ENCODE peak calls at places on chromosome 3, in five cellular contexts. U is stimulated activated CD4-positive, alpha-beta T cell treated with anti-CD3 and anti-CD28 coated beads, Interleukin-4, amount 100 ng/mL, for 4 hours; F is T-helper 9 cell; K is stimulated activated CD8-positive, alpha-beta memory T cell treated with anti-CD3 and anti-CD28 coated beads, Interleukin-12 subunit alpha, Interleukin-12 subunit beta, amount 100 ng/mL, for 1 hour; I is tibial nerve. P is an unnamed sample.

GRCh38 chr3:46490338-46491084 is 7.3 kb upstream of the RTP3 start:
- DNase-seq in I (no peak), F (no peak), K (no peak), U (no peak), P (no peak)

GRCh38 chr3:44080507-44080906 is 161.2 kb upstream of the TOPAZ1 start:
- DNase-seq in U (no peak), K (no peak), I (no peak), F (no peak), P (no peak)

GRCh38 chr3:9207076-9207763 is 42.2 kb downstream of the SRGAP3 start:
- DNase-seq in I (no peak), F (no peak), K (no peak), U (no peak), P (no peak)

GRCh38 chr3:42432485-42432884 is 22.1 kb upstream of the LYZL4 start:
- DNase-seq in U (no peak), K (no peak), F (no peak), I (no peak), P (no peak)

GRCh38 chr3:24550588-24550987 is 55.9 kb upstream of the THRB start:
- DNase-seq in F (no peak), U (no peak), I (no peak), K (no peak), P (no peak)

GRCh38 chr3:148791296-148791695 is 36.3 kb upstream of the CPB1 start:
- DNase-seq in K (no peak), I (peak; percentile 14), U (no peak), F (no peak), P (no peak)

GRCh38 chr3:53457068-53457467 is 37.3 kb upstream of the CACNA1D start:
- DNase-seq in K (no peak), F (no peak), U (no peak), I (no peak), P (no peak)

GRCh38 chr3:11989383-11990050 is 14.7 kb upstream of the SYN2 start:
- DNase-seq in K (no peak), I (no peak), F (no peak), U (no peak), P (no peak)

GRCh38 chr3:98821072-98821471 is 57.9 kb downstream of the ST3GAL6 start:
- DNase-seq in F (no peak), U (no peak), I (no peak), K (no peak), P (no peak)

GRCh38 chr3:195066441-195066841 is 204.5 kb downstream of the XXYLT1 start:
- DNase-seq in U (no peak), I (no peak), K (no peak), F (no peak), P (no peak)